ENCODE peak calls at places on chromosomes 3 and 15, in four cellular contexts. One of them, this sample, is unnamed.

GRCh38 chr3:20185364-20185732 is 658 bp downstream of the SGO1 start:
- DNase-seq in left lung: no peak
- DNase-seq in H1: no peak
- DNase-seq in cardiac fibroblast: peak; percentile 3
- DNase-seq in this sample: no peak

GRCh38 chr3:55162031-55162784 is 234.3 kb upstream of the LRTM1 start:
- DNase-seq in H1: no peak
- DNase-seq in left lung: no peak
- DNase-seq in cardiac fibroblast: peak; percentile 27
- DNase-seq in this sample: peak; percentile 51

GRCh38 chr3:173823911-173824460 is 426.4 kb downstream of the NLGN1 start:
- DNase-seq in left lung: no peak
- DNase-seq in cardiac fibroblast: peak; percentile 1
- DNase-seq in H1: no peak
- DNase-seq in this sample: no peak

GRCh38 chr3:31312400-31312799 is 220.3 kb upstream of the STT3B start:
- DNase-seq in left lung: no peak
- DNase-seq in H1: no peak
- DNase-seq in cardiac fibroblast: peak; percentile 33
- DNase-seq in this sample: no peak

GRCh38 chr3:179837374-179837773 is 184.5 kb downstream of the USP13 start:
- DNase-seq in left lung: no peak
- DNase-seq in cardiac fibroblast: peak; percentile 20
- DNase-seq in H1: no peak
- DNase-seq in this sample: no peak

GRCh38 chr3:179921500-179921899 is 115.2 kb downstream of the PEX5L start:
- DNase-seq in cardiac fibroblast: no peak
- DNase-seq in left lung: no peak
- DNase-seq in H1: no peak
- DNase-seq in this sample: no peak

GRCh38 chr3:41673643-41674042 is 288.3 kb downstream of the ULK4 start:
- DNase-seq in left lung: no peak
- DNase-seq in cardiac fibroblast: no peak
- DNase-seq in H1: no peak
- DNase-seq in this sample: peak; percentile 19

GRCh38 chr3:128878556-128879124 is 780 bp upstream of the ACAD9 start:
- DNase-seq in cardiac fibroblast: peak; percentile 65
- DNase-seq in H1: no peak
- DNase-seq in left lung: no peak
- DNase-seq in this sample: peak; percentile 23

GRCh38 chr3:126446301-126446700 is 29.4 kb downstream of the ZXDC start:
- DNase-seq in left lung: no peak
- DNase-seq in H1: no peak
- DNase-seq in cardiac fibroblast: no peak
- DNase-seq in this sample: no peak

GRCh38 chr3:71536376-71536965 is 47.1 kb downstream of the FOXP1 start:
- DNase-seq in cardiac fibroblast: peak; percentile 83
- DNase-seq in left lung: no peak
- DNase-seq in H1: no peak
- DNase-seq in this sample: no peak

GRCh38 chr3:85007195-85008094 is 48.7 kb downstream of the CADM2 start:
- DNase-seq in left lung: no peak
- DNase-seq in H1: no peak
- DNase-seq in cardiac fibroblast: no peak
- DNase-seq in this sample: no peak

GRCh38 chr3:89300976-89301375 is 193.6 kb downstream of the EPHA3 start:
- DNase-seq in H1: no peak
- DNase-seq in cardiac fibroblast: no peak
- DNase-seq in left lung: no peak
- DNase-seq in this sample: peak; percentile 9

GRCh38 chr3:24494616-24495333 is at the start of gene THRB:
- DNase-seq in H1: no peak
- DNase-seq in cardiac fibroblast: peak; percentile 59
- DNase-seq in left lung: peak; percentile 88
- DNase-seq in this sample: no peak

GRCh38 chr15:37109952-37110630 is 9.7 kb upstream of the MEIS2 start:
- DNase-seq in left lung: peak; percentile 63
- DNase-seq in H1: no peak
- DNase-seq in cardiac fibroblast: peak; percentile 77
- DNase-seq in this sample: no peak

GRCh38 chr15:90031231-90031791 is 30.2 kb downstream of the ZNF710 start:
- DNase-seq in left lung: no peak
- DNase-seq in cardiac fibroblast: peak; percentile 81
- DNase-seq in H1: no peak
- DNase-seq in this sample: no peak

GRCh38 chr3:90015688-90016356 is 908.4 kb downstream of the EPHA3 start:
- DNase-seq in H1: no peak
- DNase-seq in left lung: no peak
- DNase-seq in cardiac fibroblast: peak; percentile 96
- DNase-seq in this sample: peak; percentile 14

GRCh38 chr15:28984421-28985375 is 98.9 kb downstream of the APBA2 start:
- DNase-seq in cardiac fibroblast: peak; percentile 60
- DNase-seq in H1: no peak
- DNase-seq in left lung: peak; percentile 39
- DNase-seq in this sample: no peak

GRCh38 chr15:55909036-55909811 is 84.2 kb downstream of the NEDD4 start:
- DNase-seq in cardiac fibroblast: peak; percentile 35
- DNase-seq in left lung: no peak
- DNase-seq in H1: no peak
- DNase-seq in this sample: no peak

GRCh38 chr3:137468446-137468845 is 295.7 kb upstream of the SOX14 start:
- DNase-seq in cardiac fibroblast: no peak
- DNase-seq in left lung: no peak
- DNase-seq in H1: no peak
- DNase-seq in this sample: no peak

GRCh38 chr3:30625541-30626438 is 19.4 kb downstream of the TGFBR2 start:
- DNase-seq in cardiac fibroblast: peak; percentile 69
- DNase-seq in H1: no peak
- DNase-seq in left lung: no peak
- DNase-seq in this sample: peak; percentile 44

GRCh38 chr3:59731909-59732308 is 682.1 kb upstream of the CFAP20DC start:
- DNase-seq in cardiac fibroblast: no peak
- DNase-seq in H1: no peak
- DNase-seq in left lung: no peak
- DNase-seq in this sample: no peak

GRCh38 chr3:102132370-102132769 is 283.1 kb downstream of the NFKBIZ start:
- DNase-seq in cardiac fibroblast: peak; percentile 79
- DNase-seq in left lung: no peak
- DNase-seq in H1: no peak
- DNase-seq in this sample: no peak

GRCh38 chr3:157127831-157128767 is 31.8 kb downstream of the CCNL1 start:
- DNase-seq in cardiac fibroblast: peak; percentile 94
- DNase-seq in left lung: no peak
- DNase-seq in H1: no peak
- DNase-seq in this sample: no peak

GRCh38 chr3:113002033-113002432 is 11.2 kb downstream of the GTPBP8 start:
- DNase-seq in cardiac fibroblast: no peak
- DNase-seq in H1: no peak
- DNase-seq in left lung: no peak
- DNase-seq in this sample: no peak

GRCh38 chr3:196554205-196554604 is 14.1 kb downstream of the WDR53 start:
- DNase-seq in H1: no peak
- DNase-seq in cardiac fibroblast: no peak
- DNase-seq in left lung: no peak
- DNase-seq in this sample: no peak

GRCh38 chr3:189132125-189132744 is 39.5 kb upstream of the TPRG1 start:
- DNase-seq in left lung: peak; percentile 74
- DNase-seq in H1: no peak
- DNase-seq in cardiac fibroblast: peak; percentile 84
- DNase-seq in this sample: peak; percentile 48

GRCh38 chr3:176490357-176490756 is 706.9 kb downstream of the TBL1XR1 start:
- DNase-seq in H1: no peak
- DNase-seq in cardiac fibroblast: no peak
- DNase-seq in left lung: no peak
- DNase-seq in this sample: no peak

GRCh38 chr3:159947220-159947619 is 41.4 kb upstream of the IL12A start:
- DNase-seq in H1: no peak
- DNase-seq in left lung: no peak
- DNase-seq in cardiac fibroblast: peak; percentile 62
- DNase-seq in this sample: peak; percentile 95

GRCh38 chr15:36428102-36428845 is 151.2 kb upstream of the CDIN1 start:
- DNase-seq in H1: peak; percentile 36
- DNase-seq in cardiac fibroblast: peak; percentile 96
- DNase-seq in left lung: no peak
- DNase-seq in this sample: peak; percentile 99

GRCh38 chr3:196666001-196666867 is 26.7 kb downstream of the NRROS start:
- DNase-seq in left lung: no peak
- DNase-seq in cardiac fibroblast: peak; percentile 65
- DNase-seq in H1: peak; percentile 69
- DNase-seq in this sample: peak; percentile 40

GRCh38 chr3:56251343-56251945 is 216.8 kb downstream of the ERC2 start:
- DNase-seq in left lung: no peak
- DNase-seq in H1: no peak
- DNase-seq in cardiac fibroblast: peak; percentile 75
- DNase-seq in this sample: no peak

GRCh38 chr3:35641920-35642532 is 2.7 kb downstream of the ARPP21 start:
- DNase-seq in left lung: no peak
- DNase-seq in H1: no peak
- DNase-seq in cardiac fibroblast: no peak
- DNase-seq in this sample: no peak

GRCh38 chr3:35640736-35641135 is 1.4 kb downstream of the ARPP21 start:
- DNase-seq in left lung: no peak
- DNase-seq in H1: no peak
- DNase-seq in cardiac fibroblast: no peak
- DNase-seq in this sample: no peak

GRCh38 chr3:35639251-35640185 is at the start of gene ARPP21:
- DNase-seq in H1: no peak
- DNase-seq in left lung: peak; percentile 78
- DNase-seq in cardiac fibroblast: peak; percentile 20
- DNase-seq in this sample: no peak

GRCh38 chr3:35638640-35639250 is 580 bp upstream of the ARPP21 start:
- DNase-seq in left lung: no peak
- DNase-seq in H1: no peak
- DNase-seq in cardiac fibroblast: no peak
- DNase-seq in this sample: no peak

GRCh38 chr3:35640186-35640584 is 860 bp downstream of the ARPP21 start:
- DNase-seq in cardiac fibroblast: no peak
- DNase-seq in left lung: no peak
- DNase-seq in H1: no peak
- DNase-seq in this sample: no peak
- H3K4me3 ChIP-seq in cardiac fibroblast: peak overlapping the region; percentile 47
- H3K4me3 ChIP-seq in left lung: no peak overlapping the region
- H3K4me3 ChIP-seq in H1: peak overlapping the region; percentile 70
- H3K4me3 ChIP-seq in this sample: no peak overlapping the region

GRCh38 chr15:67836955-67837354 is 2.9 kb downstream of the RNU6-1 start:
- DNase-seq in H1: no peak
- DNase-seq in left lung: no peak
- DNase-seq in cardiac fibroblast: no peak
- DNase-seq in this sample: no peak

GRCh38 chr15:67839358-67839928 is 402 bp downstream of the RNU6-1 start:
- DNase-seq in left lung: no peak
- DNase-seq in cardiac fibroblast: peak; percentile 43
- DNase-seq in H1: no peak
- DNase-seq in this sample: no peak

GRCh38 chr15:67840747-67841634 is 1.1 kb upstream of the RNU6-1 start:
- DNase-seq in cardiac fibroblast: peak; percentile 48
- DNase-seq in left lung: no peak
- DNase-seq in H1: no peak
- DNase-seq in this sample: no peak

GRCh38 chr15:67839929-67840746 is at the start of gene RNU6-1:
- DNase-seq in cardiac fibroblast: peak; percentile 95
- DNase-seq in H1: no peak
- DNase-seq in left lung: peak; percentile 98
- DNase-seq in this sample: peak; percentile 72

GRCh38 chr15:67838789-67839332 is 984 bp downstream of the RNU6-1 start:
- DNase-seq in left lung: peak; percentile 93
- DNase-seq in cardiac fibroblast: peak; percentile 54
- DNase-seq in H1: no peak
- DNase-seq in this sample: no peak
- TF ChIP-seq CTCF in left lung: no peak
- TF ChIP-seq CTCF in cardiac fibroblast: no peak
- TF ChIP-seq CTCF in H1: no peak
- TF ChIP-seq CTCF in this sample: no peak

GRCh38 chr3:65939184-65939583 is 99.5 kb downstream of the MAGI1 start:
- DNase-seq in left lung: no peak
- DNase-seq in cardiac fibroblast: no peak
- DNase-seq in H1: no peak
- DNase-seq in this sample: no peak

GRCh38 chr3:65938147-65938546 is 100.6 kb downstream of the MAGI1 start:
- DNase-seq in left lung: no peak
- DNase-seq in cardiac fibroblast: no peak
- DNase-seq in H1: no peak
- DNase-seq in this sample: no peak

GRCh38 chr3:65936908-65937638 is 101.6 kb downstream of the MAGI1 start:
- DNase-seq in left lung: no peak
- DNase-seq in cardiac fibroblast: no peak
- DNase-seq in H1: no peak
- DNase-seq in this sample: no peak

GRCh38 chr3:65939841-65940246 is 98.9 kb downstream of the MAGI1 start:
- DNase-seq in left lung: no peak
- DNase-seq in H1: no peak
- DNase-seq in cardiac fibroblast: no peak
- DNase-seq in this sample: no peak

DNA sequence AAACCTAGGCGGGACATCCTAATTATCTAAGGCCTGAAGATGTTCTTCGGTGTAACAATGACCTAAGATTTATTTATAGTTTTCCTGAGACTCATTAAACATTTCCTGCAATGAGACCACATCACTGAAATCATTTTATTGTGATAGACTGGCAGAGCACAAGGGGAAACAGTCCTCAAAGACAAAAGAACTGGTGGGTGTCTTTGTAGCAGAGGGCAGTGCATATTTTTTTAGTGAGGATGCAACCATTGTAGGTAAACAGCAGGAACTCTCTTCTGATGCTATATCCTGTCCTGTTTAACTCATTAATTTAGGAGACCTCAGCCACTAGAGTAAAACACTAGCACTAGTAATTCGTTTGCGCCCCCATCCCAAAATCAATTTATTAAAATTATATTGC is 100.0 kb downstream of the MAGI1 start:
- DNase-seq in left lung: no peak
- DNase-seq in H1: no peak
- DNase-seq in cardiac fibroblast: no peak
- DNase-seq in this sample: no peak
- H3K4me3 ChIP-seq in left lung: no peak overlapping the region
- H3K4me3 ChIP-seq in H1: no peak overlapping the region
- H3K4me3 ChIP-seq in cardiac fibroblast: no peak overlapping the region
- H3K4me3 ChIP-seq in this sample: no peak overlapping the region

DNA sequence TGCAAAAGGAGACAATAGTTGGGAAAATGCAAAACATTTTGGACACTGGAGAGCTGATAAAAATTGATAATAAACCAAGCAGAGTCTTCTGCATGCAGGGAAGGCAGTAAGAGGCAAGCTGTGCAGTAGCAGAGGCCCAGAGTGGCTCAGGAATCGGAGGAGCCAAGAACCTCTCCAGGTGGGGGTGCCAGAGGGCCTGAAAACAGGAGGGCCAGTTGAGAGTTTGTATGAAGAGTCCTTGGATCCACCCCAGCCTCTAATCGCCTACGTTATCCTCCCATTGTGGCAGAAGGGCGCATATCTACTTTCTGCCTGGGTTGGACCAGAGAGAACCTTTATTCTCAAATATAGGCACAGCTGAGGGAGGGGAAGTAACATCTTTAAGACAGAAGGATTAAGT is 48.9 kb upstream of the RBP1 start:
- DNase-seq in left lung: no peak
- DNase-seq in H1: no peak
- DNase-seq in cardiac fibroblast: no peak
- DNase-seq in this sample: no peak
- TF ChIP-seq CTCF in left lung: no peak
- TF ChIP-seq CTCF in H1: peak; percentile 81
- TF ChIP-seq CTCF in cardiac fibroblast: no peak
- TF ChIP-seq CTCF in this sample: no peak

This sample was measured in BJ.